ENCODE peak calls at places on chromosomes 2 and 18, in ten cellular contexts. O, T, R, Y, F, J, A, U, V and X are unnamed samples. For H3K9me3, the result is how much of the 10 kb centered on the place peaks cover.

GRCh38 chr2:71863338-71863737 is 284.3 kb downstream of the CYP26B1 start:
- DNase-seq in O (no peak), T (no peak), R (no peak), Y (no peak), F (no peak), J (no peak), A (peak), U (no peak), V (peak), X (no peak)

GRCh38 chr2:7725132-7725849 is 808.1 kb downstream of the RNF144A start:
- DNase-seq in O (no peak), T (no peak), R (no peak), Y (no peak), F (no peak), J (no peak), A (no peak), U (no peak), V (no peak), X (no peak)

GRCh38 chr2:1884933-1885580 is 140.7 kb upstream of the PXDN start:
- DNase-seq in O (no peak), T (no peak), R (peak), Y (no peak), F (no peak), J (no peak), A (no peak), U (no peak), V (no peak), X (no peak)

GRCh38 chr2:200193791-200194190 is 112.7 kb upstream of the SPATS2L start:
- DNase-seq in O (no peak), T (no peak), R (no peak), Y (no peak), F (no peak), J (no peak), A (no peak), U (no peak), V (no peak), X (no peak)

GRCh38 chr2:91477731-91478672 is 2786.5 kb downstream of the RPIA start:
- DNase-seq in O (no peak), T (no peak), R (peak), Y (peak), F (peak), J (no peak), A (peak), U (peak), V (no peak), X (no peak)

GRCh38 chr2:233147136-233147828 is 87.1 kb downstream of the INPP5D start:
- DNase-seq in O (no peak), T (no peak), R (no peak), Y (no peak), F (no peak), J (no peak), A (peak), U (peak), V (no peak), X (no peak)

GRCh38 chr2:68196120-68196716 is 38.5 kb downstream of the PNO1 start:
- DNase-seq in O (peak), T (no peak), R (peak), Y (peak), F (no peak), J (peak), A (no peak), U (no peak), V (peak), X (no peak)

GRCh38 chr18:38944446-38945024 is 1378.9 kb upstream of the CELF4 start:
- DNase-seq in O (no peak), T (no peak), R (no peak), Y (no peak), F (no peak), J (no peak), A (no peak), U (no peak), V (no peak), X (no peak)

GRCh38 chr2:230011617-230012016 is 57.1 kb downstream of the SLC16A14 start:
- DNase-seq in O (no peak), T (no peak), R (no peak), Y (no peak), F (no peak), J (no peak), A (no peak), U (no peak), V (no peak), X (no peak)

GRCh38 chr18:61975526-61976326 is 82.9 kb upstream of the RNF152 start:
- DNase-seq in O (no peak), T (no peak), R (no peak), Y (no peak), F (no peak), J (no peak), A (no peak), U (no peak), V (no peak), X (no peak)

GRCh38 chr2:54773838-54774237 is 50.4 kb downstream of the EML6 start:
- DNase-seq in O (no peak), T (no peak), R (no peak), Y (no peak), F (peak), J (no peak), A (no peak), U (no peak), V (no peak), X (no peak)

GRCh38 chr18:70558371-70558770 is 269.5 kb downstream of the SOCS6 start:
- DNase-seq in O (no peak), T (no peak), R (no peak), Y (no peak), F (no peak), J (no peak), A (no peak), U (no peak), V (no peak), X (no peak)
- H3K9me3 ChIP-seq in O (under half), T (half or more), R (under half), Y (under half), F (under half), J (under half), A (under half), U (under half), V (under half), X (under half)

GRCh38 chr2:165793779-165794519 is at the start of gene GALNT3:
- DNase-seq in O (peak), T (peak), R (no peak), Y (peak), F (no peak), J (peak), A (peak), U (peak), V (peak), X (no peak)

GRCh38 chr2:165793161-165793778 is 777 bp downstream of the GALNT3 start:
- DNase-seq in O (peak), T (no peak), R (no peak), Y (no peak), F (no peak), J (peak), A (peak), U (peak), V (peak), X (no peak)

GRCh38 chr2:165795011-165795410 is 964 bp upstream of the GALNT3 start:
- DNase-seq in O (no peak), T (no peak), R (no peak), Y (no peak), F (no peak), J (peak), A (no peak), U (no peak), V (no peak), X (no peak)

GRCh38 chr2:165796129-165796528 is 2.1 kb upstream of the GALNT3 start:
- DNase-seq in O (no peak), T (no peak), R (no peak), Y (no peak), F (no peak), J (no peak), A (no peak), U (no peak), V (no peak), X (no peak)

GRCh38 chr2:165794520-165794882 is 454 bp upstream of the GALNT3 start:
- DNase-seq in O (peak), T (no peak), R (no peak), Y (peak), F (no peak), J (peak), A (no peak), U (peak), V (peak), X (no peak)
- TF ChIP-seq POLR2AphosphoS5 in O (no peak), T (no peak), R (no peak), Y (no peak), F (no peak), J (no peak), A (no peak), U (no peak), V (no peak), X (no peak)

GRCh38 chr2:105373344-105373781 is 25.5 kb downstream of the FHL2 start:
- DNase-seq in O (no peak), T (no peak), R (no peak), Y (peak), F (no peak), J (peak), A (no peak), U (no peak), V (peak), X (no peak)

GRCh38 chr2:105371156-105371555 is 27.7 kb downstream of the FHL2 start:
- DNase-seq in O (no peak), T (no peak), R (peak), Y (no peak), F (no peak), J (no peak), A (no peak), U (no peak), V (no peak), X (no peak)

GRCh38 chr2:105369777-105370690 is 28.8 kb downstream of the FHL2 start:
- DNase-seq in O (peak), T (peak), R (peak), Y (peak), F (peak), J (peak), A (peak), U (peak), V (peak), X (peak)

GRCh38 chr2:105373895-105374401 is 24.9 kb downstream of the FHL2 start:
- DNase-seq in O (no peak), T (no peak), R (no peak), Y (no peak), F (no peak), J (no peak), A (no peak), U (no peak), V (no peak), X (no peak)

DNA sequence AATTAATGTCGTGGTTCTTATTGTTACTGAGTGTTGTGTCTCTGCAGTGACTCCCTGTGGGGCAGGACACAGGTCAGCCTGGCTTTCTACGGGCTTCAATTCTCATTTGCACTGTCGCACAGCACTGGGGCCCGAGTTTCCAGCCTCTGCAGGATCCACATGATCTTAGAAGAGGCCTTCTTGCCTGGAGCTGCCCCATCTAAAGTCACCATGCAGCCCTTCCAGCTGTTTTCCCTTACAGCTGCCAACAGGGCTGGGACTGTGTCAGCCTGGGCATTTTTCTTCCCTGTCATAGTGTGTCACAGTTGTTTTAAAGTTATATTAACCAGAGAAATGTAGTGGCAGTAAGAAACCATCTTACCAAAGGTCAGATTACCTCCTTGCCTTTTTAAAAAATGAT is 27.0 kb downstream of the FHL2 start:
- DNase-seq in O (no peak), T (no peak), R (peak), Y (no peak), F (no peak), J (no peak), A (no peak), U (no peak), V (no peak), X (no peak)
- H3K27ac ChIP-seq in O (no peak), T (no peak), R (peak), Y (no peak), F (no peak), J (peak), A (no peak), U (peak), V (no peak), X (no peak)

GRCh38 chr2:144254342-144255235 is 265.3 kb downstream of the ZEB2 start:
- DNase-seq in O (no peak), T (no peak), R (no peak), Y (no peak), F (no peak), J (no peak), A (no peak), U (no peak), V (no peak), X (no peak)
- H3K9me3 ChIP-seq in O (under half), T (under half), R (under half), Y (under half), F (under half), J (under half), A (under half), U (under half), V (under half), X (under half)

GRCh38 chr2:69917854-69918253 is 2.9 kb downstream of the MXD1 start:
- DNase-seq in O (no peak), T (no peak), R (peak), Y (no peak), F (no peak), J (no peak), A (no peak), U (no peak), V (no peak), X (no peak)
- TF ChIP-seq POLR2AphosphoS5 in O (no peak), T (no peak), R (no peak), Y (no peak), F (no peak), J (no peak), A (no peak), U (no peak), V (peak), X (no peak)

DNA sequence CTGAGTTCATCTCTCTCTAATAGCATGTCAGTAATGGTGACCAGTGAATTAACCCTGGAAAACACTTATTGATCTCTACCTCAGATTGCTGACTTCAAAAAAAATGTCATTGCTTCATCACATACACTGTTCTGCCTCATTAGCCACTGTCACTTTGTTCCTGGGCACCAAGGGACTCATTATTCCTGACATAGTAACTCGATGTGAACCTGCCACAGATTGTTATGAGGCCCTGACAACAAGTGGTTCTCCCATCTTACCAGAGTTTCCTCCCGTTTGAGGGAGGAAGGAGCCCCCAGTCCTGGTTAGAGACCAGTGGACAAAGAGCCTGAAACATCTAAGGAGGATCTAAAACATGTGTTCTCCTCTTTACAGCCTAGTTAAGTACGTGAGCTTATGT is 403.3 kb upstream of the SMIM21 start:
- DNase-seq in O (no peak), T (no peak), R (no peak), Y (no peak), F (no peak), J (no peak), A (no peak), U (no peak), V (no peak), X (no peak)
- H3K27ac ChIP-seq in O (no peak), T (no peak), R (no peak), Y (no peak), F (no peak), J (no peak), A (no peak), U (no peak), V (no peak), X (no peak)

GRCh38 chr18:79580481-79581171 is 99.0 kb upstream of the CTDP1 start:
- DNase-seq in O (no peak), T (no peak), R (no peak), Y (peak), F (no peak), J (peak), A (peak), U (peak), V (no peak), X (no peak)
- H3K9me3 ChIP-seq in O (under half), T (under half), R (under half), Y (under half), F (under half), J (under half), A (under half), U (under half), V (under half), X (under half)

GRCh38 chr2:16496426-16497388 is 168.9 kb downstream of the CYRIA start:
- DNase-seq in O (no peak), T (no peak), R (no peak), Y (no peak), F (no peak), J (no peak), A (no peak), U (no peak), V (no peak), X (no peak)
- TF ChIP-seq POLR2AphosphoS5 in O (no peak), T (no peak), R (no peak), Y (no peak), F (no peak), J (no peak), A (no peak), U (no peak), V (no peak), X (no peak)